ENCODE peak calls at places on chromosome 22, in eight cellular contexts. P is HCT116, B is A549, U is Panc1, T is HL-60, S is K562, F is GM12878, K is SK-N-SH. D is an unnamed sample.

GRCh38 chr22:21942407-21942895 is 10.2 kb downstream of the PPM1F start:
- DNase-seq in P (peak), B (peak), U (no peak), T (peak), S (no peak), F (no peak), K (no peak), D (no peak)

GRCh38 chr22:25207553-25208157 is 8.0 kb downstream of the CRYBB3 start:
- DNase-seq in P (no peak), B (no peak), U (no peak), T (no peak), S (no peak), F (no peak), K (no peak), D (no peak)

GRCh38 chr22:23250424-23251363 is 70.4 kb downstream of the BCR start:
- DNase-seq in P (no peak), B (no peak), U (no peak), T (no peak), S (peak), F (no peak), K (no peak), D (no peak)

GRCh38 chr22:23820748-23821211 is 18.0 kb downstream of the DERL3 start:
- DNase-seq in P (no peak), B (no peak), U (no peak), T (no peak), S (no peak), F (no peak), K (peak), D (no peak)

GRCh38 chr22:42645341-42645937 is 3.8 kb downstream of the CYB5R3 start:
- DNase-seq in P (no peak), B (no peak), U (no peak), T (no peak), S (no peak), F (no peak), K (no peak), D (no peak)

GRCh38 chr22:37745548-37746365 is 48.9 kb downstream of the TRIOBP start:
- DNase-seq in P (no peak), B (peak), U (no peak), T (peak), S (peak), F (peak), K (peak), D (peak)

GRCh38 chr22:17972385-17973181 is 51.8 kb downstream of the MICAL3 start:
- DNase-seq in P (no peak), B (peak), U (no peak), T (no peak), S (no peak), F (no peak), K (no peak), D (peak)

GRCh38 chr22:25680949-25681348 is 61.0 kb upstream of the MYO18B start:
- DNase-seq in P (no peak), B (no peak), U (no peak), T (no peak), S (no peak), F (no peak), K (no peak), D (no peak)

GRCh38 chr22:48919187-48919590 is 908.5 kb downstream of the BRD1 start:
- DNase-seq in P (no peak), B (no peak), U (no peak), T (no peak), S (no peak), F (no peak), K (no peak), D (no peak)

GRCh38 chr22:23911318-23911980 is 17.3 kb downstream of the MIF start:
- DNase-seq in P (no peak), B (no peak), U (no peak), T (no peak), S (no peak), F (no peak), K (no peak), D (no peak)

GRCh38 chr22:35972559-35972958 is 56.1 kb downstream of the RBFOX2 start:
- DNase-seq in P (no peak), B (no peak), U (no peak), T (no peak), S (no peak), F (no peak), K (no peak), D (no peak)
- TF ChIP-seq REST in P (no peak), B (no peak), U (no peak), T (no peak), S (no peak), F (no peak), K (no peak), D (no peak)

GRCh38 chr22:46272762-46273431 is 5.1 kb downstream of the TTC38 start:
- DNase-seq in P (no peak), B (no peak), U (no peak), T (no peak), S (no peak), F (no peak), K (no peak), D (no peak)

GRCh38 chr22:46274381-46274780 is 6.6 kb downstream of the TTC38 start:
- DNase-seq in P (no peak), B (no peak), U (no peak), T (no peak), S (no peak), F (no peak), K (no peak), D (no peak)

GRCh38 chr22:46273432-46274148 is 5.8 kb downstream of the TTC38 start:
- DNase-seq in P (no peak), B (no peak), U (no peak), T (no peak), S (no peak), F (no peak), K (no peak), D (no peak)

GRCh38 chr22:46269564-46269963 is 1.8 kb downstream of the TTC38 start:
- DNase-seq in P (no peak), B (no peak), U (no peak), T (no peak), S (no peak), F (no peak), K (no peak), D (no peak)

GRCh38 chr22:46272196-46272595 is 4.4 kb downstream of the TTC38 start:
- DNase-seq in P (no peak), B (no peak), U (no peak), T (no peak), S (no peak), F (no peak), K (no peak), D (no peak)
- H3K27ac ChIP-seq in P (no peak), B (no peak), U (no peak), T (no peak), S (no peak), F (no peak), K (no peak), D (no peak)

DNA sequence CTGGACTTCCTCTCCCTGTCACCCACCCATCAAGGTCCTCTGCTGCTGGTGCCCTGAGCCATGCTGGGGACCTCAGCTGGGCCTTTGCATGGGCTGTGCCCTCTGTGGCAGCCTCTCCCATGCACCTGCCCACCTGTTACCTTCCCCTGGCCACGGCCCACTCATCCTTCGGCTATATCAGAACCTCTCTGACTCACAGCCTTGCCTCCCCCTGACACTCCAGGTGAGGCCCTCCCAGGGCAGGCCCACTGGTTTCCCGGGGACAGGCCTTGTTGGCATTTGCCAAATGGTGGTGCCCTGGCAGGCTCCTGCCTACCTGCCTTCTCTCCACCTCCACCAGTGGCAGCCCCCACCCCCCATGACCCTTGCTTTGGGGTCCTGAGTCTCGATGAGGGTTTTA is 73.7 kb upstream of the PRR5 start:
- DNase-seq in P (no peak), B (no peak), U (no peak), T (no peak), S (no peak), F (no peak), K (no peak), D (no peak)
- TF ChIP-seq REST in P (no peak), B (no peak), U (no peak), T (no peak), S (no peak), F (no peak), K (no peak), D (no peak)

GRCh38 chr22:28978158-28978557 is 83.5 kb downstream of the C22orf31 start:
- DNase-seq in P (peak), B (no peak), U (no peak), T (no peak), S (no peak), F (no peak), K (no peak), D (no peak)

GRCh38 chr22:28980326-28980725 is 81.3 kb downstream of the C22orf31 start:
- DNase-seq in P (no peak), B (no peak), U (no peak), T (no peak), S (no peak), F (no peak), K (no peak), D (no peak)

GRCh38 chr22:28977481-28977971 is 84.1 kb downstream of the C22orf31 start:
- DNase-seq in P (peak), B (peak), U (no peak), T (no peak), S (no peak), F (no peak), K (no peak), D (no peak)

GRCh38 chr22:28977050-28977449 is 84.6 kb downstream of the C22orf31 start:
- DNase-seq in P (no peak), B (no peak), U (no peak), T (no peak), S (no peak), F (no peak), K (no peak), D (peak)

GRCh38 chr22:28978863-28979799 is 82.5 kb downstream of the C22orf31 start:
- DNase-seq in P (no peak), B (no peak), U (no peak), T (no peak), S (no peak), F (no peak), K (no peak), D (no peak)
- H3K27ac ChIP-seq in P (peak), B (peak), U (no peak), T (no peak), S (no peak), F (no peak), K (no peak), D (no peak)

GRCh38 chr22:40449676-40450035 is 79.3 kb downstream of the SGSM3 start:
- DNase-seq in P (no peak), B (no peak), U (no peak), T (no peak), S (no peak), F (no peak), K (no peak), D (no peak)

GRCh38 chr22:40450651-40451050 is 80.3 kb downstream of the SGSM3 start:
- DNase-seq in P (no peak), B (no peak), U (no peak), T (no peak), S (no peak), F (no peak), K (no peak), D (no peak)

GRCh38 chr22:40451230-40451629 is 80.8 kb downstream of the SGSM3 start:
- DNase-seq in P (no peak), B (no peak), U (no peak), T (no peak), S (no peak), F (no peak), K (no peak), D (no peak)

GRCh38 chr22:40453676-40454075 is 83.3 kb downstream of the SGSM3 start:
- DNase-seq in P (no peak), B (no peak), U (no peak), T (no peak), S (no peak), F (no peak), K (no peak), D (no peak)

GRCh38 chr22:40452730-40453487 is 82.5 kb downstream of the SGSM3 start:
- DNase-seq in P (no peak), B (no peak), U (no peak), T (no peak), S (no peak), F (no peak), K (no peak), D (no peak)
- TF ChIP-seq REST in P (no peak), B (no peak), U (no peak), T (no peak), S (no peak), F (no peak), K (no peak), D (no peak)

D was measured in GM23338.